ENCODE peak calls at places on chromosomes 6 and 20, in seven cellular contexts. C is GM23338, B is neural progenitor cell, P is mesenchymal stem cell, J is OCI-LY7, O is mammary epithelial cell, H is hepatocyte. S is an unnamed sample. For H3K4me1, the result is how much of the 10 kb centered on the place peaks cover.

GRCh38 chr6:10465633-10466499 is 51.0 kb upstream of the TFAP2A start:
- DNase-seq in C (peak), B (peak), P (peak), J (peak), O (peak), H (peak), S (peak)

GRCh38 chr20:58361549-58361948 is 27.5 kb upstream of the VAPB start:
- DNase-seq in C (peak), B (no peak), P (peak), J (no peak), O (no peak), H (peak), S (peak)

GRCh38 chr6:14857501-14857900 is 388.4 kb upstream of the JARID2 start:
- DNase-seq in C (no peak), B (no peak), P (no peak), J (no peak), O (no peak), H (no peak), S (no peak)

GRCh38 chr6:89357390-89357789 is 4.9 kb upstream of the UBE2J1 start:
- DNase-seq in C (no peak), B (no peak), P (no peak), J (peak), O (no peak), H (no peak), S (no peak)

GRCh38 chr20:56515657-56516381 is 8.7 kb upstream of the FAM209A start:
- DNase-seq in C (no peak), B (no peak), P (peak), J (no peak), O (no peak), H (no peak), S (peak)

GRCh38 chr20:4601630-4602296 is 119.9 kb upstream of the PRND start:
- DNase-seq in C (no peak), B (no peak), P (peak), J (no peak), O (peak), H (no peak), S (peak)

GRCh38 chr6:41646026-41646795 is 7.9 kb downstream of the MDFI start:
- DNase-seq in C (no peak), B (no peak), P (no peak), J (no peak), O (no peak), H (no peak), S (no peak)

GRCh38 chr6:100084301-100085161 is 90.5 kb upstream of the MCHR2 start:
- DNase-seq in C (no peak), B (no peak), P (no peak), J (no peak), O (peak), H (peak), S (peak)

GRCh38 chr20:2751868-2752630 is 48.4 kb downstream of the CPXM1 start:
- DNase-seq in C (no peak), B (peak), P (no peak), J (no peak), O (no peak), H (peak), S (peak)

GRCh38 chr20:2751347-2751867 is 49.0 kb downstream of the CPXM1 start:
- DNase-seq in C (no peak), B (no peak), P (no peak), J (no peak), O (no peak), H (no peak), S (no peak)

GRCh38 chr20:2753456-2754040 is 46.9 kb downstream of the CPXM1 start:
- DNase-seq in C (no peak), B (no peak), P (no peak), J (no peak), O (no peak), H (no peak), S (no peak)

GRCh38 chr20:2754426-2754825 is 46.0 kb downstream of the CPXM1 start:
- DNase-seq in C (no peak), B (no peak), P (no peak), J (no peak), O (no peak), H (no peak), S (no peak)

DNA sequence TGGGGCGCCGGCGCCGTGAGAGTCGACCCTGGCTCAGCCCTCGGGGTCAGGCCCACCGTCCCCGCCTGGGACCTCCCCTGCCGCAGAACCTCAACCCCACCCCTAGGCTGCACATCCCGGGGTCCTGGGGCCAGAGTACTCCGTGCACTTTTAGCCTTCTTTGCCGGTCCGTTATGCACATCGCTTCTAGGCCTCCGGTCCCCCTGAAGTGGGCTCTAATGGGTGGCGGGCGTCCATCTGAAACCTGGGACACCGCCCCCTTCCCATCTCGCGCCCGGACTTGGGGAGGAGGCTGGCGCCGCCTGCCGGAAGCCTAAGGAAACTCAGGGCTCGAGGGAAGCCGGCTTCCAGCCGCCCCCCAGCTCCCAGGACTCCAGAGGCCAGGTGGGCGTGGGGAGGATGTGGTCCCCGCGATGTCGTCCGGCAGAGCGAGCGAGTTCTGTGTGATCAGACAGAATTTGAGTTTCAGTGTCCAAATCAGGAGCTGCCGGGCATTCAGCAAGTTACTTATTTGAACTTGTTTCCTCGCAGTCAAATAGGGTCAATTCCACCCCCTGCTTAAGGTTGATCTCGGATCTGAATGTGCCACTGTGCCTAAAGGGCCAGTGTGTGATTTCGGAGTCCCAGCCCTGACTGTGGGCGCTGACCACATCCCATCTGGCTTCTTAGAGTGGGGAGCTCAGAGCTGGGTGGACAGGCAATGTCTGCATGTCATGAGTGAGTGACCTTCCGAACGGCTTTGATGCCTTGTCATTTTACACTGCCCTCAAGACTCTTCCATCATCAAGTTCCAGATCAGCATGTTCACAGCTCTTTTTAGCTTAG is 47.6 kb downstream of the CPXM1 start:
- DNase-seq in C (peak), B (peak), P (peak), J (no peak), O (no peak), H (peak), S (peak)
- H3K4me3 ChIP-seq in C (peak), B (peak), P (peak), J (no peak), O (peak), H (peak), S (peak)

DNA sequence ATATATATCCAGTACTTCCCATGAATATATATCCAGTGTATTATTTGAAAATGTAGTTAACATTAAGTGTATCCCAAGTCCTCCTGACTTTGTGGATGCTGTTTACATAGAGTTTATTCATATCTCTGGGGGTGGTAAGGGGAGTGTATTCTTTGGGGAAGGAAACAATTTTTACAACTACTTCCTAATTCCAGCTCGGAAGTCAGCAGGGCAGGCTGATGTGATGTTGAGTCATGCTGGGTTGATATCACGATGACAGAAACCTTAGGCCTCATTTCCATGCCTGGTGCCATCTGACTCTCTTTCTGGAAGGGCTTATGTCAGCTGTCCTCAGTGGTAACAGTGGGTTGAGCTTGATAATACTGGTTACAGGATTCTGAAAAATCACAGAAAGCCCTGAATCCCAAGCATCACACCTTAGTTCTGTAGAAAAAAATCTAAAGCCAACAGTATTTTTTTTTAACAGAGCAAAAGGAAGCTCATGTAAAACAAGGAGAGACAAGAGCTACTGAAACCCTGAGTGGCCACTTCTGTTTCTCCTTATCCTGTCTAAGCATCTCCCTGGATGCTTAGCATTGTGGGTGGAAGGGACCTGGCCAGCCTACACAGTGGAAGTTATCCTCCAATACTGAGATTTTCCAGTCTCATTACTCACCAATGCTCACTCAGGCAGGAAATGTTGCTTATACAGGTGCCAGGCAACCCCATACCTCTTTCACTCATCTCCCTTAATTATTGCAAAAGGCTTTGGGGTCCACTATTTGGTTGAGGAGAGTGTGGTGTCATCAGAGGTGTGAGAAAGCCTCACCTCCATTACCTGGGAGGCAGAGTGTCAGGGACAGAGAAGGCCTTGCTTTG is 75.2 kb upstream of the IYD start:
- DNase-seq in C (no peak), B (no peak), P (peak), J (no peak), O (peak), H (peak), S (peak)
- H3K4me2 ChIP-seq in C (no peak), B (no peak), P (no peak), J (no peak), O (no peak), H (no peak), S (no peak)

DNA sequence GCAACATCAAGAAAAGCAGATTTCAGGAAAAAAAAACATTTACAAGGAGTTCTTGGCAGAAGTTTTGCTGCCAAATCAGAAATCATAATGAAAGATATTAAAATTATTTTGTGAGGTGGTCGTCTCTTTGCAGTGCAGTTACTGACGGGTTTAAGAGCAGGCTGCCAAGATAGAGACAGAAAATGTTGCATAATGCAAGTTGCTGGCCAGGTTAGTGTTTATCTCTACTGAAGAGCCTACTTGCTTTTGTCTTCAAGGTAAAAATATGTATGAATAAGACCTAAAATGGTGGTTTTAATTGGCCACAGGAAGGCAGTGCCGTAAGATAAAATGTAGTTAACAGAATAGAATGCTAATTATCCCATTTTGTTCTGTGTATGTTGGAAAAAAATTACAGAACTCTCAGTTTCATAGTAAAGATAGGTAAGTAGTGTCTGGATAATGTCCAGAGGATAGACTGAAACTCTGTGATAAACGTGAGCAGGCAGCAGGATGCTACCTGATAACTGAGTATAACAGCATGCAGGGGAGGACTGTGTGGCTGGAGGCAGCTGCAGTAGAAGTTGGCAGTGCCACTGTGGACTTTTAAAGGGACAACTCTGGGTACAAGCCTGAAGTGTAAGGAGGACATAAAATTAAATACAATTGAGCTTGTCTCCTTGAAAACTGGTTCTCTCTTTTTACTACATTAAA is 13.9 kb downstream of the FOXO3 start:
- DNase-seq in C (no peak), B (no peak), P (no peak), J (no peak), O (no peak), H (no peak), S (no peak)
- H3K4me1 ChIP-seq in C (under half), B (under half), P (under half), J (under half), O (under half), H (under half), S (under half)

DNA sequence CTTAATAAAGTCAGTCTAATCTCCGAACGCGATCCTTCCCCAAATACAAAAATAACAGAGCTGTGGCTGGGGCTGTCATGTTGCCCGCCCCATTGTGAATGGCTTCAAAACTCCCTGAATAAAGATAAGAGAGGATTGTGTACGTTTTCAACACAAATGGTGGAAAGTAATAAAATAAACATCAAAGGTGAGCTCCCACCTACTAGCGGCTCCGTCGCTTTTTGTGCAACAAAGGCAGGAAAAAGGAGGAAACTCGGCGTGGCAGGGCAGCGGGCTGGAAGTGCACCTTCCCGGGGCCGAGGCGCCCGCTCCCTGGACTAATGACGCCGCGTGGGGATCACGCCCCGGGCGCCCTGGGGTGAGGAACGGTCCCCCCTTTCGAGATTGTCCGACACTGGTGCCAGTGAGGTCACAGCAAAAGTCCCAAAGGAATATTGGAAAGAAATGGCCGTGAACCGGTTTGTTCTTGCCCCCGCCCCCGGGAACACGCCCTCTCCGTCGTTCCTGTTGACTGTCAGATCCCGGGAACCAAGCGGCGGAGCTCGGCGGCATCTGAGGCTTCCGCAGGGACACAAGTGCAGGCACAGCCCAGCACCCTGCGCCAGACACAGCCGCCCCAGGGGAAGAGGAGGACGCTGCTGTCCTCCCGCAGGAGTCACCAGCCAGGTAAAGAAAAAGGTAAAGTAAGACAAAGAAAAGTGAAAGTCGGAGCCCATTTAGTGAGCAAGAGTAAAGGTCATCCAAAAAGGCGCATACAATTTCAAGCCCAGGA is 1.1 kb upstream of the FOXQ1 start:
- DNase-seq in C (peak), B (peak), P (no peak), J (no peak), O (peak), H (peak), S (peak)
- H3K4me3 ChIP-seq in C (peak), B (peak), P (peak), J (no peak), O (peak), H (peak), S (peak)

DNA sequence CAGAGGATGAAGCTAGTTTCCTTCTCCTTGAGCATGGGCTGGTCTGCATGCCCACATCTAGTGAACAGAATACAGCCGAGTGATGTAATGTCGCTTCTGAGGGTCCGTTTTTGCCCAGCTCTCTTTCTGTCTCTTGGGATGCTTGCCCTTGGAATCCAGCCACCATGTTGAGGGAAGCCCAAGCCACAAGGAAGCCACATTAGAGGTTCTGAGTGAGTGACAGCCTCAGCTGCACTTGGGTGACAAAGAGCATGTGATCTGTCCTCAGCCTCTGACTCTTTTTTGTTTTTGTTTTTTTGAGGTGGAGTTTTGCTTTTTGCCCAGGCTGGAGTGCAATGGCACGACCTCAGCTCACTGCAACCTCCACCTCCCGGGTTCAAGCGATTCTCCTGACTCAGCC is 100.6 kb upstream of the SALL4 start:
- DNase-seq in C (no peak), B (no peak), P (no peak), J (no peak), O (no peak), H (no peak), S (no peak)
- H3K4me2 ChIP-seq in C (no peak), B (no peak), P (no peak), J (no peak), O (no peak), H (no peak), S (no peak)

DNA sequence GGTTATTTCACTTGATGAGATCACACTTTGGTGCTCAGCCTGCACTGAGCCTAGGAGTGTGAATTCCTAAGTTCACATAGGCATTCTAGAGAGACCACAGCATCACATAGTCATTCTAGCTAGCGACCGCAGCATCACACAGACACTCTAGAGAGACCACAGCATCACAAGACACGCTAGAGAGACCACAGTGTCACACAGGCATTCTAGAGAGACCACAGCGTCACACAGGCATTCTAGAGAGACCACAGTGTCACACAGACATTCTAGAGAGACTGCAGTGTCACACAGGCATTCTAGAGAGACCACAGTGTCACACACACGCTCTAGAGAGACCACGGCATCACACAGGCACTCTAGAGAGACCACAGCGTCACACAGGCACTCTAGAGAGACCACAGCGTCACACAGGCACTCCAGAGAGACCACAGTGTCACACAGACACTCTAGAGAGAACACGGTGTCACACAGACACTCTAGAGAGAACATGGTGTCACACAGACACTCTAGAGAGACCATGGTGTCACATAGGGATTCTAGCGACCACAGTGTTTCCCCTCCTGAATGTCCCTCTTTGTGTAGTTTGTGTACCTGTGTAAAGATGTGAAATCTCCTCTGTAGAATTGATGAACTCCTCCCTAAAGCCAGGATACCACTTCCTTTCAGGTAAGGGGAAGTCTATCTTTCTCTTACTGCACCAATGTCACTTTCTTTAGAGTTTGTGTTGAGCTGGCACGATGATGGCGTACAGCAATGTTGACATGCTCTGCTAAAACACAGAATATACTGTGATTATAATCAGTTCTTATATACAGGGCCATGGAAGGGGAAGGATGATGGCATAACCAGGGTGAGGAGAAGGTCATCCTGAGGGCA is 169.4 kb downstream of the ZDHHC14 start:
- DNase-seq in C (no peak), B (no peak), P (no peak), J (no peak), O (no peak), H (no peak), S (no peak)
- H3K4me1 ChIP-seq in C (under half), B (half or more), P (under half), J (under half), O (under half), H (under half), S (under half)

GRCh38 chr6:2970034-2970685 is 1.2 kb downstream of the SERPINB6 start:
- DNase-seq in C (no peak), B (peak), P (peak), J (no peak), O (no peak), H (no peak), S (peak)

GRCh38 chr6:2973656-2974055 is 2.3 kb upstream of the SERPINB6 start:
- DNase-seq in C (no peak), B (no peak), P (no peak), J (no peak), O (peak), H (no peak), S (peak)

GRCh38 chr6:2970753-2971419 is 481 bp downstream of the SERPINB6 start:
- DNase-seq in C (peak), B (peak), P (peak), J (no peak), O (peak), H (peak), S (peak)

GRCh38 chr6:2969549-2969948 is 1.8 kb downstream of the SERPINB6 start:
- DNase-seq in C (no peak), B (no peak), P (peak), J (no peak), O (no peak), H (no peak), S (no peak)

GRCh38 chr6:2971420-2972218 is at the start of gene SERPINB6:
- DNase-seq in C (peak), B (peak), P (peak), J (no peak), O (peak), H (peak), S (peak)
- H3K4me3 ChIP-seq in C (peak), B (peak), P (peak), J (peak), O (peak), H (peak), S (peak)